ENCODE peak calls at places on chromosome X, in four cellular contexts. X, L, E and C are unnamed samples.

GRCh38 chrX:118541482-118541881 is 45.9 kb downstream of the DOCK11 start:
- DNase-seq in X (no peak), L (no peak), E (no peak), C (no peak)

GRCh38 chrX:117002981-117003380 is 540.2 kb upstream of the CT83 start:
- DNase-seq in X (no peak), L (no peak), E (no peak), C (no peak)

GRCh38 chrX:40156472-40157227 is 58.9 kb upstream of the BCOR start:
- DNase-seq in X (peak), L (no peak), E (no peak), C (no peak)

GRCh38 chrX:39755152-39756032 is 342.4 kb downstream of the BCOR start:
- DNase-seq in X (peak), L (peak), E (no peak), C (peak)

GRCh38 chrX:78595901-78596502 is 63.1 kb downstream of the RTL3 start:
- DNase-seq in X (no peak), L (peak), E (peak), C (no peak)

GRCh38 chrX:72348247-72348979 is 42.7 kb upstream of the CITED1 start:
- DNase-seq in X (no peak), L (peak), E (no peak), C (no peak)

GRCh38 chrX:87049567-87049966 is 468.0 kb upstream of the KLHL4 start:
- DNase-seq in X (no peak), L (no peak), E (no peak), C (no peak)

GRCh38 chrX:39897741-39898097 is 200.0 kb downstream of the BCOR start:
- DNase-seq in X (no peak), L (no peak), E (no peak), C (no peak)

GRCh38 chrX:13285693-13286092 is 34.2 kb downstream of the ATXN3L start:
- DNase-seq in X (no peak), L (no peak), E (no peak), C (no peak)

GRCh38 chrX:151402719-151403390 is 5.8 kb downstream of the VMA21 start:
- DNase-seq in X (no peak), L (no peak), E (no peak), C (no peak)

GRCh38 chrX:154374361-154375155 is at the start of gene FLNA:
- DNase-seq in X (peak), L (peak), E (peak), C (no peak)

GRCh38 chrX:13254870-13255269 is 65.0 kb downstream of the ATXN3L start:
- DNase-seq in X (no peak), L (no peak), E (no peak), C (no peak)

GRCh38 chrX:112341598-112341997 is 259.0 kb upstream of the TRPC5 start:
- DNase-seq in X (no peak), L (no peak), E (no peak), C (no peak)

GRCh38 chrX:131792789-131793462 is 230.2 kb upstream of the STK26 start:
- DNase-seq in X (peak), L (peak), E (peak), C (peak)

GRCh38 chrX:48180811-48181210 is 15.8 kb downstream of the SSX5 start:
- DNase-seq in X (no peak), L (no peak), E (no peak), C (no peak)

GRCh38 chrX:150902434-150903109 is 4.1 kb upstream of the CD99L2 start:
- DNase-seq in X (no peak), L (no peak), E (no peak), C (no peak)

GRCh38 chrX:17046478-17047097 is 100.1 kb downstream of the REPS2 start:
- DNase-seq in X (no peak), L (peak), E (peak), C (no peak)

GRCh38 chrX:48689143-48689920 is 5.7 kb downstream of the WAS start:
- DNase-seq in X (no peak), L (no peak), E (no peak), C (no peak)

GRCh38 chrX:31743004-31743403 is 671.2 kb upstream of the FTHL17 start:
- DNase-seq in X (no peak), L (no peak), E (no peak), C (no peak)

GRCh38 chrX:130120321-130120731 is 10.0 kb upstream of the ELF4 start:
- DNase-seq in X (no peak), L (no peak), E (peak), C (no peak)

GRCh38 chrX:9483376-9483775 is 18.5 kb downstream of the TBL1X start:
- DNase-seq in X (no peak), L (no peak), E (no peak), C (no peak)

GRCh38 chrX:130245441-130245840 is 23.3 kb downstream of the ZNF280C start:
- DNase-seq in X (no peak), L (peak), E (no peak), C (no peak)

GRCh38 chrX:26352891-26353430 is 137.0 kb downstream of the MAGEB5 start:
- DNase-seq in X (no peak), L (no peak), E (no peak), C (no peak)